ENCODE peak calls at places on chromosomes 6 and 20, in four cellular contexts. R, Y, D and L are unnamed samples.

GRCh38 chr6:148166339-148166949 is 176.2 kb upstream of the SASH1 start:
- DNase-seq in D (peak; percentile 77), Y (no peak), R (peak; percentile 66), L (peak; percentile 61)

GRCh38 chr6:168128631-168129291 is 49.7 kb upstream of the FRMD1 start:
- DNase-seq in D (no peak), R (no peak), Y (no peak), L (no peak)

GRCh38 chr6:150072201-150072600 is 3.3 kb upstream of the ULBP3 start:
- DNase-seq in Y (no peak), R (peak; percentile 87), D (no peak), L (no peak)

GRCh38 chr6:13716225-13716954 is 4.8 kb upstream of the RANBP9 start:
- DNase-seq in D (no peak), Y (no peak), R (no peak), L (no peak)

GRCh38 chr20:35264755-35265154 is 13.2 kb downstream of the MMP24OS start:
- DNase-seq in Y (no peak), D (no peak), R (peak; percentile 63), L (no peak)

GRCh38 chr6:163764565-163764964 is 350.0 kb downstream of the QKI start:
- DNase-seq in R (no peak), D (no peak), Y (no peak), L (no peak)

GRCh38 chr20:47204746-47205122 is 151.8 kb downstream of the ZMYND8 start:
- DNase-seq in D (no peak), R (no peak), Y (no peak), L (no peak)

GRCh38 chr20:23546435-23547144 is 21.7 kb downstream of the CST9L start:
- DNase-seq in Y (no peak), R (no peak), D (no peak), L (no peak)

GRCh38 chr6:39884696-39885095 is 49.6 kb downstream of the MOCS1 start:
- DNase-seq in D (no peak), R (no peak), Y (no peak), L (no peak)

GRCh38 chr6:143060806-143061596 is at the start of gene AIG1:
- DNase-seq in D (peak; percentile 43), Y (no peak), R (peak; percentile 76), L (peak; percentile 85)

GRCh38 chr6:20589266-20589665 is 55.0 kb downstream of the CDKAL1 start:
- DNase-seq in D (peak; percentile 34), R (no peak), Y (no peak), L (no peak)

GRCh38 chr6:10759312-10759839 is 11.8 kb downstream of the TMEM14B start:
- DNase-seq in D (peak; percentile 83), Y (peak; percentile 90), R (peak; percentile 78), L (peak; percentile 34)

GRCh38 chr6:101747711-101748110 is 354.2 kb downstream of the GRIK2 start:
- DNase-seq in D (no peak), R (no peak), Y (no peak), L (no peak)

GRCh38 chr20:25580711-25581110 is 4.6 kb downstream of the NINL start:
- DNase-seq in Y (no peak), R (no peak), D (no peak), L (no peak)

GRCh38 chr6:123091091-123091895 is 95.3 kb downstream of the CLVS2 start:
- DNase-seq in Y (peak; percentile 97), D (no peak), R (peak; percentile 43), L (no peak)

GRCh38 chr20:32649697-32650471 is 23.9 kb downstream of the C20orf203 start:
- DNase-seq in D (no peak), Y (no peak), R (peak; percentile 13), L (no peak)

GRCh38 chr20:47043076-47043475 is 148.4 kb downstream of the EYA2 start:
- DNase-seq in Y (no peak), R (no peak), D (no peak), L (no peak)

GRCh38 chr6:144347933-144348332 is 62.8 kb downstream of the UTRN start:
- DNase-seq in Y (no peak), D (no peak), R (no peak), L (no peak)

GRCh38 chr20:62755817-62756724 is 40.2 kb upstream of the MRGBP start:
- DNase-seq in R (no peak), Y (no peak), D (no peak), L (no peak)

GRCh38 chr6:3229566-3230274 is 2.3 kb upstream of the TUBB2B start:
- DNase-seq in D (no peak), Y (no peak), R (peak; percentile 54), L (peak; percentile 75)

GRCh38 chr6:144364727-144365126 is 79.6 kb downstream of the UTRN start:
- DNase-seq in R (no peak), D (no peak), Y (no peak), L (no peak)

GRCh38 chr20:48821261-48821910 is 6.4 kb downstream of the PREX1 start:
- DNase-seq in D (no peak), R (no peak), Y (no peak), L (no peak)

GRCh38 chr6:20400476-20401402 is 940 bp upstream of the E2F3 start:
- DNase-seq in Y (peak; percentile 2), R (peak; percentile 47), D (peak; percentile 83), L (peak; percentile 83)

GRCh38 chr20:62962221-62962879 is 9.8 kb downstream of the SLC17A9 start:
- DNase-seq in Y (no peak), R (no peak), D (no peak), L (no peak)

GRCh38 chr20:46157625-46158024 is 39.5 kb downstream of the CD40 start:
- DNase-seq in Y (no peak), D (no peak), R (no peak), L (no peak)

GRCh38 chr6:32825966-32826365 is 9.2 kb upstream of the HLA-DOB start:
- DNase-seq in D (peak; percentile 40), R (no peak), Y (no peak), L (peak; percentile 59)

GRCh38 chr6:138307816-138308727 is 69.6 kb upstream of the SMIM28 start:
- DNase-seq in D (peak; percentile 71), Y (no peak), R (peak; percentile 27), L (no peak)

GRCh38 chr20:19802492-19803158 is 44.6 kb downstream of the RIN2 start:
- DNase-seq in D (no peak), R (peak; percentile 63), Y (no peak), L (peak; percentile 24)

GRCh38 chr6:164693934-164694333 is 615.5 kb downstream of the C6orf118 start:
- DNase-seq in Y (no peak), D (no peak), R (no peak), L (peak; percentile 28)

GRCh38 chr6:158038291-158039177 is 56.9 kb downstream of the SYNJ2 start:
- DNase-seq in D (no peak), R (peak; percentile 3), Y (no peak), L (no peak)
- H3K4me1 ChIP-seq in D (peaks cover 34% of the 10 kb centered on the region), R (peaks cover 55% of the 10 kb centered on the region), Y (peaks cover 69% of the 10 kb centered on the region), L (peaks cover 6% of the 10 kb centered on the region)

DNA sequence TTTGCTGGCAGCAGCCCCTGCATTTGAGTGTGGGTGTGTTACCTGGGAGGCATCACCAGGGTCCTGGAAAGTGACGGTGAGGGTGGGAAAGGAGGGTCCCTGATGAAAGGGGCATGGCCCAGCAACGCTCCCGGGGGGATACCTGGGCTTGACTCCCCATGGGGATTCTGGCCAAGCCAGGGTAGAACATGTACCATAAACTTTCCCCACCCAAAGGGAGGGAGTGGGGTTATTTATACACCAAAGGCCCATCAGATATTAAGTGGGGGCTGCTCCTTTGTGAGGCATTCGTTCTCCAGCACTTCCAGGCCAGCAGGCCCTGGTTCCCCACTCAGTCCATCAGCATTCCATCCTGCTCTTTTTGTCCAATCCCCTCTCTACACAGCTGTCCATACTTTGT is 20.6 kb upstream of the CCR6 start:
- DNase-seq in D (no peak), R (no peak), Y (no peak), L (no peak)
- H3K4me1 ChIP-seq in D (no peaks in the 10 kb centered on the region), R (peaks cover 9% of the 10 kb centered on the region), Y (no peaks in the 10 kb centered on the region), L (peaks cover 15% of the 10 kb centered on the region)

GRCh38 chr6:15268130-15268908 is 22.4 kb downstream of the JARID2 start:
- DNase-seq in D (peak; percentile 98), Y (no peak), R (no peak), L (peak; percentile 45)
- H3K4me1 ChIP-seq in D (peaks cover 61% of the 10 kb centered on the region), Y (no peaks in the 10 kb centered on the region), R (peaks cover 54% of the 10 kb centered on the region), L (peaks cover 59% of the 10 kb centered on the region)

DNA sequence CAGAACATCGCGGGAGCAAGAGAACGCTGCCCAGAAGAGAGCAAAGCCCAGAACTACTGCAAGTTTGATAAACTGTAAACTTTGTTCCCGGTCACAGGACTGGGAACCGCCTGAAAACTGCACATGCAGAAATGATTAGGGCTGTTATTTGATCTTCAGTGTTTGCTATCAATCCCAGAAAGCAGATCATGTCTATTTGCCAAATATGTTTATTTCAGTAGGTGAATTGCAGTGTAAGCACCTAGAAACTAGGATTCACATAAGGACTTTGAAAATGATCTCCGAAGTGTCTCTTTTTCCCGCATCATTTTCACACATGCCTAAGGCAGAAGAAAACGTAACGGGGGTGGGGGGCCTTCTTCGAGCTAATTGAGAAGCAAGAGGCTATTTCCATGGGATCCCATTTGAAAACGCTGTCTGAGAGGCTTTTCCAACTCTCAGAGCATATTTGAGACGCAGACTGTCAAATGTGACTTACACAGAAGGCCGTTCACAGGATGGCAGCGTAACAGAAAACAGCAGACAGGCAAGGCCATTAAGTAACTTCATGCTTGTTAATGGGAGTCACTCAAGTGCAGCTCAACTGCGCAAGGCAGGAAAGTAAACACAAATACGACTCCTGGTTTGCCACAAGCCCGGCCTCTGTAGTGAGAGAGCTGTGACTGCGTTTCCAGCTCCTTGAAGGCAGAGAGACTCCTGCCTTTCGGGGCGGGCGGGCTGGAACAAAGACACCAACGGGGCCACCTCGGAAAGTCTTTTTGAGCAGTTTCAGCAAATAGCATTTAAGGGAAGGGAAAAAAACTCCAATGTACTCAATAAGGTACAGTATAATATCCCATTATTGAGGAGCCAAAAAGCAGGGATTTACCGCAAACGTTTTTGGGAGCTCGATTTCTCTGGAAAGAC is 144.7 kb upstream of the ZNF217 start:
- DNase-seq in D (peak; percentile 60), R (peak; percentile 92), Y (peak; percentile 88), L (peak; percentile 81)
- H3K4me1 ChIP-seq in D (peaks cover 38% of the 10 kb centered on the region), R (peaks cover 63% of the 10 kb centered on the region), Y (peaks cover 74% of the 10 kb centered on the region), L (peaks cover 73% of the 10 kb centered on the region)

DNA sequence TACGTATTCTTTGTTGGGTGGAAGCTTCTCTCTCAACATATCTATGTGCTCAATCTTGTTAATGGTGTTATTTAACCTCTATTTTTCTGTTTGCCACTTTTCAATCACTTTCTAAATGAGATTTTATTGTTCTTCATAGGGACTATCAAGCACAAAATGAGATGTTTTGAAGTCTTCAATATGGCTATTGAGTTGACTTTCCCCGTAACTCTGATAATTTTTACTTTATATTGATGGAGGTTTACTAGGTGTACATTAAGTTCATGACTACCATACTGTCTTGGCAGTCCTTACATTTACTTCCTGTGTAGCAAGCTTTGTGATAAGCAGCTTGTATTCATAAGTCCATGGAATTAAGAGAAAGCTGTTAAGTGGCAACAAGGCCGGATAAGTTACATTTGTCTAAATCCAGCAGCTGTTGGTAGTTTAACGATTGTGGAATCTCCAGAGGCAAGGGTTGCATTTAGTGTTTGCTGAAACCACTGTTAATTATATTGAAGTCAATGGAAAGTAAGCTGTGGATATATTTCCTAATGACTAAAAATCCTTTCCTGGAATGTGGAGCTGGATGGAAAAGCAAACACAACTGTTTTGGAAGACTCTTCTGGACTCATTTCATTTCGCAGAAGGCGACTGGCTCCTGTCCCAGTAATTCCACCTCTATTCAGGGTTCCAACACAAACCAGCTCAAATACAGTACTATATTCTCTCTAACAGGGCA is 57.3 kb upstream of the SMIM29 start:
- DNase-seq in D (peak; percentile 32), Y (no peak), R (no peak), L (no peak)
- H3K4me1 ChIP-seq in D (peaks cover 16% of the 10 kb centered on the region), Y (peaks cover 5% of the 10 kb centered on the region), R (peaks cover 8% of the 10 kb centered on the region), L (no peaks in the 10 kb centered on the region)